ENCODE peak calls at places on chromosomes 1 and 21, in four cellular contexts. K is SK-N-SH, L is K562, C is H1. N is an unnamed sample.

GRCh38 chr1:68173283-68174172 is 58.8 kb downstream of the WLS start:
- DNase-seq in K (no peak), L (no peak), C (no peak), N (no peak)

GRCh38 chr1:178397678-178398077 is 99.1 kb downstream of the CLEC20A start:
- DNase-seq in K (no peak), L (no peak), C (no peak), N (no peak)

GRCh38 chr1:209879539-209879938 is 51.8 kb downstream of the UTP25 start:
- DNase-seq in K (peak), L (no peak), C (no peak), N (no peak)

GRCh38 chr1:30320581-30320890 is 402.8 kb downstream of the MATN1 start:
- DNase-seq in K (no peak), L (no peak), C (no peak), N (no peak)

GRCh38 chr21:41932191-41932575 is 21.6 kb downstream of the C2CD2 start:
- DNase-seq in K (no peak), L (peak), C (no peak), N (no peak)

GRCh38 chr1:228185641-228185965 is 20.0 kb downstream of the IBA57 start:
- DNase-seq in K (no peak), L (no peak), C (no peak), N (no peak)

GRCh38 chr1:82560566-82560965 is 759.8 kb downstream of the ADGRL2 start:
- DNase-seq in K (no peak), L (no peak), C (no peak), N (no peak)

GRCh38 chr21:38244885-38245869 is 11.6 kb upstream of the KCNJ15 start:
- DNase-seq in K (no peak), L (no peak), C (no peak), N (no peak)

DNA sequence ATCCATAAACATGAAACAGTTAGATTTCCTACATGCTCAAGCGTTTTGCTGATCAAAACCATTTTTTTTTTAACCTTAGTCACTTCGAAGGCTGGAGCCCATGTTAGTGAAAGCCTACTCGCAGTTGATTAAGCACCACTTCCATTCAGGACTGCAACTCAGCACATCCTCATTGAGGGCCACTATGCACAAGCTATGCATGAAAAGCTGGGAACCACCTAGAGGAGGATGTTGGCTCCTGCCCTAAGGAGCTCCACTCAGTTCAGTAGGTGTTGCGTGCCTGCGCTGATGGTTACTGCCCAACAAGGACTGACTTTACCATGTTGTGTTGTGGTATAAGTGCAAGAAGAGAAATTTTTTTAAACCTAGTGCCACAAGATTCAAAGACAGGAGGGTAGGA is 181.4 kb upstream of the L1TD1 start:
- DNase-seq in K (no peak), L (no peak), C (no peak), N (no peak)
- TF ChIP-seq TEAD4 in K (no peak), L (no peak), C (no peak), N (no peak)

GRCh38 chr1:14476170-14476955 is 122.1 kb upstream of the KAZN start:
- DNase-seq in K (no peak), L (no peak), C (no peak), N (no peak)
- TF ChIP-seq TEAD4 in K (no peak), L (no peak), C (no peak), N (no peak)

GRCh38 chr1:54967372-54967771 is 13.1 kb upstream of the TMEM61 start:
- DNase-seq in K (no peak), L (no peak), C (no peak), N (no peak)
- TF ChIP-seq TEAD4 in K (no peak), L (no peak), C (no peak), N (no peak)

GRCh38 chr1:117820694-117821381 is 108.6 kb downstream of the GDAP2 start:
- DNase-seq in K (peak), L (no peak), C (no peak), N (no peak)
- TF ChIP-seq TEAD4 in K (peak), L (no peak), C (no peak), N (no peak)

GRCh38 chr1:230307213-230307612 is 118.9 kb downstream of the PGBD5 start:
- DNase-seq in K (no peak), L (no peak), C (no peak), N (no peak)
- TF ChIP-seq TEAD4 in K (no peak), L (no peak), C (no peak), N (no peak)

DNA sequence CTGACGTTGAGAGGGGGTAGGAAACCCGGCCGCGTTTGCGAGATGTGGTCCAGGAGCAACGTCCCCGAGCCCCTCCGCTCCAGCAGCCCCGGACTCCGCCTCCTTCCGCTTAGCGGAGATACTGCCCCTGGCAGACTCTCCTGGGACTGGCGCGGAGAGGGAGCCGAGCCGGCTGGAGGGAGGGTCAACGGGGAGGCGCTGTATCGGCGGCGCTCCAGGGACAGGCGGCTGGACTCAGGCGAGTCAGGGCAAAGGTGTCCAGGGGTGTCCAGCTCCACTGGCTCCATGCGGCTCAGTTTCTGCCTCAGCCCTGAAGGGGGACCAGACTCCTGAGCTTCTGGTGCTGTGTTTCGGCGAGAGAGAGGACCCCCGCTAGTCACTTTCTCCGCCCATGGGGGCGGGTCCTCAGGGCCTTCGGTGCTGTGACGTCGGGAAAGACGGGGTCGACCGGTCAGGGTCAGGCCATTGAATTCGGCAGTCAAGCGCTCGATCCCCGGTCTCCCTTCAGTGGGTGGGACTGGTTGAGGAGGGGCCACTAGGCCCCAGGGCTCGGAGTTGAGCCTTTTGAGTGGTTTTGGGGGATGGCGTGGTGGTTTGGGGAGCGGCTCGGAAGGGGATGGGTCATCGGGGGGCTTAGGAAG is 2.8 kb upstream of the LIX1L start:
- DNase-seq in K (peak), L (no peak), C (no peak), N (peak)
- TF ChIP-seq TEAD4 in K (no peak), L (no peak), C (no peak), N (no peak)

GRCh38 chr21:24870633-24871032 is 736.6 kb downstream of the MRPL39 start:
- DNase-seq in K (no peak), L (no peak), C (no peak), N (no peak)
- TF ChIP-seq TEAD4 in K (no peak), L (no peak), C (no peak), N (no peak)

DNA sequence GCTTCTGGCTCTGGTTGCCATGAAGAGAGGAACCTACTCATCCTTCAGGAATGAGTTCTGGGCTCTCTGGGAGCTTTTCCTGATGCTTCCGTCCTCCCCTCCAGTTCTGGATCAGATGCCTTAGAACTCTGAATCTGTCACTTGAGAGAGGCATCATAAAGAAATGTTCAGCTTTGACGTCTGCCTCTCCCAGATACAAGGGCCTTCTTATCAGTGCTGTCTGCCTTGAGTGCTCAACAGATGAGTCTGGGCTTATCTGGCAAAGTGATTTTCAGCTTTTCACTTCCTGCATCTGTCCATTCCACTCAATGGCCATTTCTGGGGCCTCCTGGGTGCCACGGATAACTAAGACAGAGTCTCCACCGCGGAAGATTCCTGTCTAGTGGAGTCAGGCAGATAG is 12.3 kb upstream of the OTUD3 start:
- DNase-seq in K (no peak), L (peak), C (no peak), N (no peak)
- TF ChIP-seq TEAD4 in K (no peak), L (peak), C (no peak), N (no peak)

GRCh38 chr1:106876384-106876783 is 180.1 kb upstream of the PRMT6 start:
- DNase-seq in K (no peak), L (no peak), C (no peak), N (no peak)

GRCh38 chr1:106880226-106880625 is 176.2 kb upstream of the PRMT6 start:
- DNase-seq in K (no peak), L (no peak), C (no peak), N (no peak)

GRCh38 chr1:106883208-106883607 is 173.3 kb upstream of the PRMT6 start:
- DNase-seq in K (no peak), L (no peak), C (no peak), N (no peak)

GRCh38 chr1:106875622-106876021 is 180.9 kb upstream of the PRMT6 start:
- DNase-seq in K (no peak), L (no peak), C (no peak), N (no peak)

DNA sequence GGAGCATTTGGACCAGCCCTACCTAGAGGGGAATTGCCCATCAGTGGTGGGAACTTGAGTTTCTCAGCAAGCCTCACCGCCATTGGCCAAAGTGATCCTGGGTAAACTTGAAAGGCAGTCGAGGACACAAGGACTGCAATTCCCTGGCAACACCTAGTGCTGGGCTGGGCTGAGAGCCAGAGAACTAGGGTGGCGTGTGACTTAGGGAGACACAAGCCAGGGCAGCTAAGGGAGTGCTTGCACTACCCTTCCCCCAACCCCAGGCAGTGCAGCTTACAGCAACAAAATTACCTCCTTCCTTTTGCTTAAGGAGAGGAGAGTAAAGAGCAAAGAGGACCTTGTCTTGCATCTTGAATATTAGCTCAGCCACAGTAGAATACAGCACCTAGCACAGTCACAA is 176.9 kb upstream of the PRMT6 start:
- DNase-seq in K (no peak), L (no peak), C (no peak), N (no peak)
- TF ChIP-seq TEAD4 in K (no peak), L (no peak), C (no peak), N (no peak)

N was measured in WTC11.